ENCODE peak calls at places on chromosomes 4 and X, in four cellular contexts. T is adrenal gland, R is prostate gland, W is H1. D is an unnamed sample. For H3K4me1, the result is how much of the 10 kb centered on the place peaks cover.

GRCh38 chrX:103275947-103276567 is 493 bp downstream of the TCEAL5 start:
- DNase-seq in W (no peak), T (no peak), R (no peak), D (no peak)

GRCh38 chrX:27893871-27894270 is 86.1 kb downstream of the MAGEB10 start:
- DNase-seq in W (no peak), R (no peak), T (no peak), D (no peak)

GRCh38 chrX:15916704-15917084 is 62.1 kb upstream of the AP1S2 start:
- DNase-seq in R (no peak), T (no peak), W (no peak), D (no peak)

GRCh38 chrX:109926743-109927662 is 75.9 kb upstream of the TMEM164 start:
- DNase-seq in R (no peak), T (no peak), W (no peak), D (no peak)

GRCh38 chrX:15745179-15745578 is 7.1 kb downstream of the CA5B start:
- DNase-seq in W (no peak), R (no peak), T (no peak), D (no peak)

GRCh38 chrX:136694491-136695087 is 46.6 kb downstream of the CD40LG start:
- DNase-seq in W (no peak), T (no peak), R (no peak), D (no peak)

GRCh38 chrX:110004210-110004609 is 1.3 kb downstream of the TMEM164 start:
- DNase-seq in T (peak), R (peak), W (no peak), D (no peak)

GRCh38 chr4:67436742-67437141 is 108.6 kb downstream of the CENPC start:
- DNase-seq in T (no peak), R (no peak), W (no peak), D (no peak)

GRCh38 chr4:174697164-174697563 is 131.9 kb downstream of the GLRA3 start:
- DNase-seq in T (no peak), W (no peak), R (no peak), D (no peak)

GRCh38 chr4:88037936-88038335 is 30.5 kb downstream of the PKD2 start:
- DNase-seq in T (no peak), R (no peak), W (no peak), D (no peak)

GRCh38 chr4:155745984-155746383 is 12.8 kb upstream of the GUCY1B1 start:
- DNase-seq in T (no peak), W (no peak), R (no peak), D (no peak)

GRCh38 chrX:920234-920799 is 289.7 kb downstream of the SHOX start:
- DNase-seq in R (no peak), W (no peak), T (no peak), D (no peak)

GRCh38 chr4:73593631-73594241 is 26.5 kb downstream of the RASSF6 start:
- DNase-seq in R (no peak), T (no peak), W (no peak), D (no peak)

GRCh38 chr4:17613761-17614415 is 553 bp upstream of the MED28 start:
- DNase-seq in T (peak), R (no peak), W (no peak), D (peak)

GRCh38 chrX:2767631-2768455 is 16.0 kb downstream of the XG start:
- DNase-seq in T (peak), W (no peak), R (no peak), D (peak)

GRCh38 chr4:150209140-150209829 is 131.0 kb downstream of the DCLK2 start:
- DNase-seq in T (peak), R (peak), W (no peak), D (peak)

GRCh38 chr4:95674451-95675095 is 125.8 kb upstream of the UNC5C start:
- DNase-seq in W (no peak), R (no peak), T (no peak), D (no peak)

GRCh38 chrX:25156323-25156722 is 140.6 kb upstream of the ARX start:
- DNase-seq in W (no peak), R (no peak), T (no peak), D (no peak)

GRCh38 chrX:129613596-129613995 is 41.2 kb downstream of the APLN start:
- DNase-seq in R (no peak), W (no peak), T (no peak), D (no peak)

GRCh38 chr4:169795585-169795984 is 37.8 kb upstream of the HPF1 start:
- DNase-seq in W (no peak), R (no peak), T (no peak), D (no peak)

GRCh38 chr4:94416981-94417380 is 34.8 kb upstream of the PDLIM5 start:
- DNase-seq in R (no peak), T (no peak), W (no peak), D (no peak)

GRCh38 chr4:47647544-47647943 is 162.5 kb downstream of the ATP10D start:
- DNase-seq in T (no peak), R (no peak), W (no peak), D (no peak)

GRCh38 chr4:18039113-18039512 is 17.6 kb upstream of the LCORL start:
- DNase-seq in R (no peak), W (no peak), T (no peak), D (no peak)

GRCh38 chr4:184666670-184667069 is 17.1 kb downstream of the PRIMPOL start:
- DNase-seq in W (no peak), R (no peak), T (no peak), D (no peak)

GRCh38 chr4:171035909-171036308 is 777.3 kb upstream of the GALNTL6 start:
- DNase-seq in T (no peak), W (no peak), R (no peak), D (no peak)

GRCh38 chr4:8705161-8706145 is 112.9 kb downstream of the CPZ start:
- DNase-seq in R (no peak), T (no peak), W (no peak), D (peak)

GRCh38 chr4:3723232-3723642 is 42.9 kb upstream of the ADRA2C start:
- DNase-seq in R (no peak), T (no peak), W (no peak), D (no peak)

GRCh38 chr4:118224239-118224829 is 128.5 kb downstream of the PRSS12 start:
- DNase-seq in T (no peak), R (no peak), W (no peak), D (no peak)

GRCh38 chrX:136620780-136621179 is 27.2 kb upstream of the CD40LG start:
- DNase-seq in R (no peak), T (no peak), W (no peak), D (no peak)

GRCh38 chr4:57658188-57658587 is 548.0 kb upstream of the IGFBP7 start:
- DNase-seq in W (no peak), R (no peak), T (no peak), D (no peak)

GRCh38 chr4:57655342-57655741 is 545.2 kb upstream of the IGFBP7 start:
- DNase-seq in W (no peak), T (no peak), R (no peak), D (no peak)

GRCh38 chr4:57658673-57659072 is 548.5 kb upstream of the IGFBP7 start:
- DNase-seq in T (no peak), W (no peak), R (no peak), D (no peak)

DNA sequence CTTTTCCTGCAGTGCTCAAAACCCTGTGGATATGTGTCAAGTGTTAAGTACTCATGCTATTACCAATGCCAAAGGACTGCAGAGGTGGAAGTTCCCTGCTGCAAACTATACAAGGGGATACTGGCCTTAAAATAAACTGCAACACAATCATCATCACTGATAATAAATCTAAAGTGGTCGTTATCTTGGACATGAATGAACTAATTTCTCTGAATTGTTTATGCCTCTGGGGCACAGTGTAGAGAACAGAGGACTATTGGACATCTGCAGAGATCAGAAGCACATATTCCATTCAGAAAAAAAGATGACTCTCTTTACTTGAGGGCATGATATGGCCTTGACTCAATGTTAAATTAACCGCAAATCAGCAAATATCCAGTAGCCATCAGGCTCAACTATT is 542.6 kb upstream of the IGFBP7 start:
- DNase-seq in R (no peak), W (no peak), T (no peak), D (no peak)
- TF ChIP-seq POLR2A in R (no peak), W (no peak), T (no peak), D (no peak)

DNA sequence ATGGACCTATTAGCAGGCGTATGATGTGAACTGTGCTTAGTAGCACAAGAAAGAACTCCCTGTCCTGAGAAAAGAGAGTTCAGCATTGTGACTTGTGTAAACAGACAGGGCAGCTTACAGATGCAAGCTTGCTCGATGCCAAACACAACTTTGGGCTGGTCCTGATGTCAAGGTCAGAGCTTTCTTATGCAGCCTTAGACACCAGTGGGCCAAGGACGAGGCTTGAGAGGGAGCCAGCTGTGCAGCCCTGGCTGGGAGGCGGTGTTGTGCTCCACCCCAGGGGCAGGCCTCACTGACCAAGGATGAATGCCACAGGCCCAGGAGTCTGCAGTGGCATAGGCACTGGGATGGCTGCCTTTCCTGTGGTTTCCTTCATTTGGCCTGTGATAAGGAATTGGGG is 35.4 kb downstream of the JADE1 start:
- DNase-seq in W (no peak), R (peak), T (peak), D (no peak)
- H3K4me1 ChIP-seq in W (under half), R (under half), T (half or more), D (under half)

DNA sequence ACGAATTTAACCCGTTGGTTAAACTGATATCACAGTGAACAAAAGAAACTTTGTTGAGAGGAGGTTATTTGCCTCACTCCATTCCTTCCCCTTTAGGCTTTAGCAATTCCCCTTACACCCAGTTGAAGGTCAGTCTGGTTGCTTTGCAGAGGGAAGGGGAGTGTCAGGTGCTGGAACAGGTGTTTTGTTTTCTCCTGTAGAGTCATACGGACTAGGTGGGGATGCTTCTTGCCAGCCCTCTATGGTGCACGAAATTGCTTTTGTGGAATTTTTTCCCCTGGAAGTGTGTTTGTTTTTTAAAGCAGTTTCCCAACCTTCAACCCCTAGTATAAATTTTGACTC is 33.1 kb downstream of the DLG3 start:
- DNase-seq in R (no peak), T (no peak), W (no peak), D (no peak)
- TF ChIP-seq POLR2A in R (no peak), T (no peak), W (no peak), D (no peak)

GRCh38 chr4:6943870-6944195 is 34.2 kb downstream of the TBC1D14 start:
- DNase-seq in W (no peak), R (no peak), T (no peak), D (no peak)
- H3K4me1 ChIP-seq in W (under half), R (under half), T (under half), D (under half)

DNA sequence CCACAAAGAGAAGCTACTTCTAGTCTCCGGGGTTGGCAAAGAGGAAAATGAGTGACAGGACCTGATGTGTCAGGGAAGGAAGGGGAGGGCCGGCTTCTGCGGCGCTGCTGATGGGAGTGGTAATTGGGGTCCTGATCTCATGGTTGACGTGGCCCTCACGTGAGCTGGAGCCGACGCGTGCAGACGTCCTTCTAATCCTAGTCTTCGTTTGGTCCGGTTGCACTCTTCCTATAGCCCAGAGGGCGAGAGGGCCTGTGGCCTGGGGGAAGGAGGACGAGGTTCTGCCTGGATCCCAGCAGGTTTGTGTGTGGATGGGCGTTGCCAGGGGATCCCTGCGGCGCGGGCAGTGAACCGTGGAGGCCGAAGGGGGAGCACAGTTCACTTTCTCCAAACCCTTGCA is at the start of gene ARMCX1:
- DNase-seq in W (peak), T (peak), R (peak), D (peak)
- TF ChIP-seq POLR2A in W (no peak), T (peak), R (peak), D (peak)

GRCh38 chrX:154040863-154041262 is 21.2 kb upstream of the IRAK1 start:
- DNase-seq in R (no peak), T (no peak), W (no peak), D (no peak)
- H3K4me1 ChIP-seq in R (under half), T (under half), W (under half), D (half or more)

GRCh38 chr4:185811509-185812364 is at the start of gene SORBS2:
- DNase-seq in T (peak), W (no peak), R (peak), D (peak)
- TF ChIP-seq POLR2A in T (peak), W (no peak), R (peak), D (no peak)

GRCh38 chr4:24799196-24799543 is 3.8 kb downstream of the SOD3 start:
- DNase-seq in R (no peak), T (no peak), W (no peak), D (no peak)

GRCh38 chr4:24796632-24797031 is 1.3 kb downstream of the SOD3 start:
- DNase-seq in R (no peak), W (no peak), T (no peak), D (no peak)

GRCh38 chr4:24799544-24800272 is 4.3 kb downstream of the SOD3 start:
- DNase-seq in T (no peak), W (no peak), R (no peak), D (no peak)

GRCh38 chr4:24800273-24800880 is 5.0 kb downstream of the SOD3 start:
- DNase-seq in T (no peak), W (no peak), R (no peak), D (no peak)

GRCh38 chr4:24798036-24798610 is 2.8 kb downstream of the SOD3 start:
- DNase-seq in R (no peak), T (no peak), W (no peak), D (no peak)
- H3K4me1 ChIP-seq in R (under half), T (under half), W (under half), D (under half)

GRCh38 chr4:55215087-55215486 is 89.7 kb upstream of the KDR start:
- DNase-seq in T (no peak), R (no peak), W (no peak), D (no peak)

GRCh38 chr4:55216871-55217635 is 91.7 kb upstream of the KDR start:
- DNase-seq in R (no peak), T (no peak), W (no peak), D (no peak)

GRCh38 chr4:55218041-55218440 is 92.6 kb upstream of the KDR start:
- DNase-seq in T (no peak), W (no peak), R (no peak), D (no peak)

GRCh38 chr4:55214172-55214571 is 88.8 kb upstream of the KDR start:
- DNase-seq in T (peak), R (no peak), W (no peak), D (no peak)
- TF ChIP-seq POLR2A in T (no peak), R (no peak), W (no peak), D (no peak)

GRCh38 chr4:76601791-76602190 is 166.8 kb downstream of the SHROOM3 start:
- DNase-seq in R (no peak), W (no peak), T (no peak), D (no peak)
- H3K4me1 ChIP-seq in R (under half), W (under half), T (under half), D (under half)